ENCODE peak calls at places on chromosomes 3 and 15, in seven cellular contexts. X, B, C, P, R, Y and V are unnamed samples.
A peak's percentile ranks its signal among the peaks of the same experiment; 100 is the strongest.

GRCh38 chr15:84824260-84824690 is 7.1 kb downstream of the ALPK3 start:
- DNase-seq in C (no peak), P (peak; percentile 47), B (no peak), Y (no peak), R (no peak), X (no peak), V (no peak)

GRCh38 chr3:173397161-173398110 is at the start of gene NLGN1:
- DNase-seq in X (peak; percentile 83), C (no peak), B (peak; percentile 55), P (peak; percentile 83), Y (peak; percentile 71), R (peak; percentile 16), V (peak; percentile 71)

GRCh38 chr3:65342084-65342683 is 654.4 kb upstream of the ADAMTS9 start:
- DNase-seq in B (peak; percentile 1), Y (no peak), P (peak; percentile 22), X (peak; percentile 61), R (no peak), C (peak; percentile 18), V (peak; percentile 75)

GRCh38 chr3:142450881-142451280 is 3.0 kb upstream of the XRN1 start:
- DNase-seq in Y (no peak), X (no peak), B (no peak), C (no peak), P (no peak), R (no peak), V (no peak)

GRCh38 chr3:43390255-43390588 is 103.9 kb downstream of the SNRK start:
- DNase-seq in Y (no peak), X (no peak), C (no peak), P (no peak), B (no peak), R (no peak), V (peak; percentile 16)

GRCh38 chr3:119469378-119470189 is 821 bp downstream of the POGLUT1 start:
- DNase-seq in X (no peak), C (no peak), R (no peak), P (peak; percentile 12), B (no peak), Y (no peak), V (no peak)

GRCh38 chr3:197353867-197354180 is 55.4 kb upstream of the DLG1 start:
- DNase-seq in C (no peak), B (no peak), Y (no peak), R (no peak), P (peak; percentile 45), X (no peak), V (no peak)

GRCh38 chr3:32334675-32335074 is 57.0 kb upstream of the CMTM7 start:
- DNase-seq in R (no peak), X (no peak), Y (no peak), P (no peak), C (no peak), B (no peak), V (peak; percentile 25)

GRCh38 chr3:10709110-10709781 is 106.8 kb upstream of the SLC6A11 start:
- DNase-seq in R (no peak), P (no peak), C (no peak), Y (no peak), B (no peak), X (no peak), V (no peak)

GRCh38 chr3:19891740-19892139 is 42.3 kb downstream of the EFHB start:
- DNase-seq in Y (no peak), R (no peak), P (peak; percentile 13), X (no peak), B (no peak), C (no peak), V (no peak)

GRCh38 chr3:14118400-14119165 is 6.1 kb downstream of the CHCHD4 start:
- DNase-seq in R (no peak), C (no peak), B (no peak), X (no peak), Y (no peak), P (no peak), V (no peak)

GRCh38 chr15:35507932-35508638 is 37.9 kb downstream of the DPH6 start:
- DNase-seq in R (no peak), C (no peak), X (no peak), P (no peak), Y (no peak), B (no peak), V (no peak)

GRCh38 chr15:52496776-52497470 is 31.8 kb downstream of the MYO5A start:
- DNase-seq in Y (no peak), P (peak; percentile 51), X (no peak), C (no peak), B (no peak), R (no peak), V (no peak)

GRCh38 chr15:53193149-53193548 is 403.0 kb upstream of the ONECUT1 start:
- DNase-seq in X (no peak), C (no peak), B (no peak), R (no peak), Y (no peak), P (no peak), V (peak; percentile 16)

GRCh38 chr3:17638351-17638750 is 104.1 kb downstream of the TBC1D5 start:
- DNase-seq in C (no peak), P (peak; percentile 58), Y (no peak), B (no peak), X (no peak), R (no peak), V (no peak)

GRCh38 chr3:132661120-132661519 is 991 bp downstream of the UBA5 start:
- DNase-seq in Y (no peak), B (no peak), R (no peak), X (no peak), P (no peak), C (no peak), V (no peak)

GRCh38 chr3:179000144-179000543 is 71.5 kb downstream of the ZMAT3 start:
- DNase-seq in B (no peak), C (no peak), X (no peak), R (no peak), P (no peak), Y (no peak), V (no peak)

GRCh38 chr15:33201376-33202189 is 7.1 kb upstream of the FMN1 start:
- DNase-seq in P (peak; percentile 12), B (no peak), Y (peak; percentile 54), X (no peak), C (peak; percentile 30), R (peak; percentile 28), V (peak; percentile 8)

GRCh38 chr3:160470181-160470580 is 20.6 kb upstream of the TRIM59 start:
- DNase-seq in R (no peak), Y (no peak), X (no peak), C (no peak), B (no peak), P (no peak), V (no peak)

GRCh38 chr15:93470042-93470441 is 381.0 kb upstream of the RGMA start:
- DNase-seq in Y (no peak), P (no peak), R (no peak), X (no peak), C (no peak), B (no peak), V (no peak)

GRCh38 chr3:132239587-132239986 is 77.6 kb upstream of the ACP3 start:
- DNase-seq in X (no peak), Y (no peak), R (no peak), B (no peak), C (no peak), P (no peak), V (no peak)

GRCh38 chr3:47323431-47324277 is 40.9 kb downstream of the KLHL18 start:
- DNase-seq in P (no peak), X (no peak), R (no peak), C (no peak), B (no peak), Y (no peak), V (no peak)